ENCODE peak calls at places on chromosomes 3 and 15, in seven cellular contexts. R is Panc1, Z is HFFc6, I is fibroblast of lung, W is uterus, Y is transverse colon, Q is neural crest cell. J is an unnamed sample.

GRCh38 chr3:116161570-116162290 is 283.6 kb downstream of the LSAMP start:
- DNase-seq in R (no peak), Z (no peak), I (no peak), W (no peak), Y (no peak), Q (no peak), J (no peak)

GRCh38 chr3:16308727-16309126 is 43.7 kb downstream of the OXNAD1 start:
- DNase-seq in R (no peak), Z (no peak), I (no peak), W (no peak), Y (no peak), Q (no peak), J (no peak)

GRCh38 chr15:73923488-73924164 is 2.6 kb upstream of the LOXL1 start:
- DNase-seq in R (no peak), Z (no peak), I (no peak), W (no peak), Y (no peak), Q (no peak), J (no peak)

GRCh38 chr3:194586839-194587238 is 46.4 kb downstream of the TMEM44 start:
- DNase-seq in R (no peak), Z (peak; percentile 79), I (peak; percentile 59), W (no peak), Y (no peak), Q (no peak), J (no peak)

GRCh38 chr3:114393367-114394072 is 99.7 kb downstream of the TIGIT start:
- DNase-seq in R (no peak), Z (no peak), I (no peak), W (no peak), Y (no peak), Q (no peak), J (no peak)

GRCh38 chr3:177468331-177468730 is 271.0 kb upstream of the TBL1XR1 start:
- DNase-seq in R (no peak), Z (peak; percentile 87), I (peak; percentile 96), W (no peak), Y (no peak), Q (no peak), J (no peak)

GRCh38 chr3:48268936-48269551 is 28.1 kb downstream of the ZNF589 start:
- DNase-seq in R (no peak), Z (no peak), I (no peak), W (no peak), Y (peak; percentile 47), Q (no peak), J (no peak)

GRCh38 chr3:11612515-11613184 is 31.1 kb downstream of the VGLL4 start:
- DNase-seq in R (no peak), Z (no peak), I (no peak), W (no peak), Y (no peak), Q (no peak), J (no peak)

GRCh38 chr3:39911465-39912309 is 102.3 kb downstream of the MYRIP start:
- DNase-seq in R (no peak), Z (peak; percentile 45), I (no peak), W (no peak), Y (no peak), Q (no peak), J (no peak)

GRCh38 chr3:177126015-177126773 is 71.1 kb downstream of the TBL1XR1 start:
- DNase-seq in R (no peak), Z (peak; percentile 57), I (peak; percentile 75), W (no peak), Y (no peak), Q (no peak), J (no peak)

GRCh38 chr3:64440498-64440897 is 215.2 kb upstream of the PRICKLE2 start:
- DNase-seq in R (no peak), Z (peak; percentile 26), I (peak; percentile 91), W (peak; percentile 19), Y (no peak), Q (no peak), J (no peak)

GRCh38 chr3:52904552-52904951 is 7.2 kb upstream of the STIMATE start:
- DNase-seq in R (no peak), Z (no peak), I (no peak), W (no peak), Y (no peak), Q (no peak), J (no peak)

GRCh38 chr3:153138267-153139210 is 23.5 kb upstream of the RAP2B start:
- DNase-seq in R (peak; percentile 99), Z (peak; percentile 93), I (peak; percentile 90), W (peak; percentile 38), Y (peak; percentile 82), Q (no peak), J (peak; percentile 97)

GRCh38 chr15:91407237-91407889 is 307.3 kb downstream of the SV2B start:
- DNase-seq in R (no peak), Z (no peak), I (peak; percentile 10), W (no peak), Y (no peak), Q (no peak), J (peak; percentile 39)

GRCh38 chr3:44981220-44981619 is 5.2 kb downstream of the EXOSC7 start:
- DNase-seq in R (no peak), Z (no peak), I (no peak), W (no peak), Y (no peak), Q (no peak), J (no peak)

GRCh38 chr3:125125822-125126245 is 70.0 kb upstream of the HEG1 start:
- DNase-seq in R (no peak), Z (peak; percentile 98), I (peak; percentile 94), W (no peak), Y (no peak), Q (no peak), J (no peak)

GRCh38 chr3:140830391-140830790 is 111.2 kb upstream of the SLC25A36 start:
- DNase-seq in R (no peak), Z (no peak), I (no peak), W (no peak), Y (no peak), Q (no peak), J (no peak)

GRCh38 chr15:74768771-74769342 is 13.0 kb upstream of the CSK start:
- DNase-seq in R (no peak), Z (peak; percentile 25), I (peak; percentile 52), W (peak; percentile 56), Y (peak; percentile 66), Q (peak; percentile 66), J (peak; percentile 80)

GRCh38 chr15:96262497-96263268 is 67.8 kb upstream of the NR2F2 start:
- DNase-seq in R (no peak), Z (no peak), I (no peak), W (no peak), Y (no peak), Q (no peak), J (no peak)

GRCh38 chr3:143016321-143016972 is 15.1 kb downstream of the U2SURP start:
- DNase-seq in R (no peak), Z (no peak), I (no peak), W (no peak), Y (no peak), Q (no peak), J (peak; percentile 15)

GRCh38 chr15:98428253-98428989 is 219.9 kb upstream of the IGF1R start:
- DNase-seq in R (no peak), Z (peak; percentile 73), I (peak; percentile 69), W (peak; percentile 56), Y (peak; percentile 68), Q (peak; percentile 90), J (peak; percentile 70)

GRCh38 chr3:156459434-156459833 is 95.5 kb downstream of the SSR3 start:
- DNase-seq in R (no peak), Z (no peak), I (no peak), W (no peak), Y (no peak), Q (no peak), J (no peak)

GRCh38 chr3:37988931-37989525 is 1.6 kb upstream of the VILL start:
- DNase-seq in R (no peak), Z (no peak), I (no peak), W (peak; percentile 6), Y (no peak), Q (no peak), J (no peak)

GRCh38 chr15:85382942-85383341 is 2.5 kb downstream of the AKAP13 start:
- DNase-seq in R (no peak), Z (no peak), I (no peak), W (peak; percentile 24), Y (no peak), Q (no peak), J (no peak)

GRCh38 chr15:74642724-74643367 is 27.2 kb downstream of the CLK3 start:
- DNase-seq in R (no peak), Z (peak; percentile 19), I (no peak), W (no peak), Y (peak; percentile 44), Q (no peak), J (no peak)

GRCh38 chr3:126711361-126711760 is 7.3 kb downstream of the CHCHD6 start:
- DNase-seq in R (no peak), Z (peak; percentile 57), I (peak; percentile 4), W (no peak), Y (no peak), Q (no peak), J (no peak)

GRCh38 chr15:29090617-29091466 is 178.8 kb downstream of the NSMCE3 start:
- DNase-seq in R (no peak), Z (no peak), I (peak; percentile 28), W (no peak), Y (no peak), Q (peak; percentile 50), J (peak; percentile 23)

GRCh38 chr3:59563072-59563605 is 513.3 kb upstream of the CFAP20DC start:
- DNase-seq in R (no peak), Z (no peak), I (peak; percentile 15), W (no peak), Y (no peak), Q (no peak), J (no peak)

GRCh38 chr3:130491431-130491830 is 25.5 kb upstream of the COL6A6 start:
- DNase-seq in R (no peak), Z (no peak), I (no peak), W (no peak), Y (no peak), Q (no peak), J (no peak)

GRCh38 chr3:194532591-194532990 is 45.8 kb upstream of the ATP13A3 start:
- DNase-seq in R (no peak), Z (no peak), I (no peak), W (no peak), Y (no peak), Q (no peak), J (no peak)

GRCh38 chr15:71002321-71002720 is 109.7 kb downstream of the LRRC49 start:
- DNase-seq in R (no peak), Z (no peak), I (peak; percentile 65), W (no peak), Y (no peak), Q (no peak), J (no peak)

GRCh38 chr3:169541528-169541927 is 122.0 kb downstream of the MECOM start:
- DNase-seq in R (no peak), Z (no peak), I (no peak), W (no peak), Y (no peak), Q (no peak), J (no peak)

GRCh38 chr3:13513051-13513912 is 33.2 kb downstream of the HDAC11 start:
- DNase-seq in R (no peak), Z (peak; percentile 29), I (no peak), W (peak; percentile 59), Y (no peak), Q (no peak), J (no peak)

GRCh38 chr15:58678683-58679082 is 70.8 kb downstream of the ADAM10 start:
- DNase-seq in R (no peak), Z (no peak), I (peak; percentile 25), W (no peak), Y (no peak), Q (no peak), J (no peak)

GRCh38 chr3:61627768-61628185 is 66.4 kb downstream of the PTPRG start:
- DNase-seq in R (no peak), Z (peak; percentile 92), I (peak; percentile 94), W (no peak), Y (peak; percentile 21), Q (no peak), J (no peak)

GRCh38 chr3:38315488-38316230 is 30.9 kb upstream of the XYLB start:
- DNase-seq in R (no peak), Z (no peak), I (no peak), W (no peak), Y (no peak), Q (no peak), J (no peak)

J was measured in RPMI8226.